ENCODE peak calls at places on chromosomes 2 and 18, in seven cellular contexts. X is lower lobe of right lung, Q is A549, N is mammary epithelial cell, A is AG10803, S is stomach, B is GM12865. H is an unnamed sample.

GRCh38 chr2:80852079-80852807 is 547.7 kb upstream of the LRRTM1 start:
- DNase-seq in X (no peak), N (no peak), S (no peak), Q (no peak), A (no peak), B (peak; percentile 8), H (no peak)

GRCh38 chr2:37653805-37654378 is 17.6 kb downstream of the CDC42EP3 start:
- DNase-seq in Q (no peak), B (peak; percentile 94), S (no peak), N (peak; percentile 86), X (peak; percentile 69), A (peak; percentile 43), H (peak; percentile 80)

GRCh38 chr2:18544171-18544570 is 16.3 kb downstream of the RDH14 start:
- DNase-seq in A (peak; percentile 12), N (no peak), B (no peak), S (no peak), Q (no peak), X (no peak), H (no peak)

GRCh38 chr2:151713291-151713903 is 20.9 kb downstream of the NEB start:
- DNase-seq in A (no peak), S (no peak), N (no peak), Q (no peak), X (no peak), B (peak; percentile 37), H (no peak)

GRCh38 chr2:222756951-222757645 is 85.6 kb downstream of the MOGAT1 start:
- DNase-seq in X (no peak), N (peak; percentile 87), Q (peak; percentile 51), B (no peak), A (peak; percentile 83), S (no peak), H (no peak)

GRCh38 chr18:62399781-62400308 is 74.7 kb downstream of the TNFRSF11A start:
- DNase-seq in X (no peak), S (no peak), A (no peak), N (peak; percentile 7), Q (peak; percentile 60), B (peak; percentile 49), H (no peak)

GRCh38 chr18:5895300-5895885 is at the start of gene TMEM200C:
- DNase-seq in N (no peak), X (peak; percentile 51), S (no peak), B (peak; percentile 21), Q (no peak), A (no peak), H (no peak)

GRCh38 chr18:23032030-23032582 is 99.0 kb downstream of the RBBP8 start:
- DNase-seq in Q (no peak), X (no peak), B (no peak), S (no peak), A (peak; percentile 93), N (peak; percentile 76), H (no peak)

GRCh38 chr2:181953773-181954537 is 31.7 kb upstream of the PPP1R1C start:
- DNase-seq in A (peak; percentile 45), X (peak; percentile 55), S (peak; percentile 73), Q (peak; percentile 75), N (peak; percentile 28), B (peak; percentile 75), H (peak; percentile 28)

GRCh38 chr2:98483257-98483861 is 38.7 kb downstream of the INPP4A start:
- DNase-seq in X (no peak), A (no peak), B (peak; percentile 92), Q (no peak), N (peak; percentile 92), S (no peak), H (no peak)

GRCh38 chr2:10428355-10428754 is 19.8 kb downstream of the ODC1 start:
- DNase-seq in Q (no peak), S (no peak), X (no peak), N (no peak), B (no peak), A (no peak), H (no peak)

GRCh38 chr2:222887124-222887523 is 26.3 kb downstream of the ACSL3 start:
- DNase-seq in A (peak; percentile 18), B (no peak), S (no peak), X (no peak), N (peak; percentile 62), Q (no peak), H (no peak)

GRCh38 chr18:60601249-60601648 is 228.7 kb upstream of the MC4R start:
- DNase-seq in X (no peak), Q (no peak), S (no peak), B (no peak), A (no peak), N (no peak), H (no peak)

GRCh38 chr2:98472961-98473746 is 28.5 kb downstream of the INPP4A start:
- DNase-seq in Q (no peak), N (no peak), B (no peak), S (no peak), X (no peak), A (no peak), H (no peak)

GRCh38 chr2:71555798-71556454 is 102.6 kb downstream of the DYSF start:
- DNase-seq in Q (no peak), X (peak; percentile 39), A (no peak), N (no peak), S (no peak), B (no peak), H (no peak)

GRCh38 chr2:26577442-26578433 is 63.4 kb downstream of the CIB4 start:
- DNase-seq in B (peak; percentile 56), S (peak; percentile 75), X (peak; percentile 77), A (peak; percentile 54), Q (peak; percentile 71), N (peak; percentile 46), H (peak; percentile 42)

GRCh38 chr2:161085041-161085598 is 75.1 kb upstream of the TANK start:
- DNase-seq in A (no peak), X (no peak), Q (no peak), S (no peak), N (no peak), B (no peak), H (no peak)

GRCh38 chr2:75772908-75773630 is 62.4 kb upstream of the GCFC2 start:
- DNase-seq in N (no peak), A (no peak), B (no peak), Q (no peak), S (no peak), X (no peak), H (no peak)

GRCh38 chr2:152344561-152345195 is 9.7 kb downstream of the FMNL2 start:
- DNase-seq in A (no peak), X (no peak), B (no peak), Q (no peak), N (no peak), S (no peak), H (no peak)

GRCh38 chr2:236862961-236863728 is 222.5 kb upstream of the COPS8 start:
- DNase-seq in A (peak; percentile 98), B (peak; percentile 31), N (peak; percentile 16), S (peak; percentile 14), Q (no peak), X (no peak), H (no peak)

GRCh38 chr2:43841949-43842865 is 3.4 kb downstream of the ABCG8 start:
- DNase-seq in A (no peak), X (no peak), S (no peak), Q (no peak), B (no peak), N (no peak), H (no peak)

GRCh38 chr2:239186516-239186915 is 214.3 kb downstream of the HDAC4 start:
- DNase-seq in X (no peak), A (no peak), S (peak; percentile 7), N (no peak), B (no peak), Q (no peak), H (peak; percentile 5)

GRCh38 chr2:184599875-184600227 is 1.5 kb downstream of the ZNF804A start:
- DNase-seq in S (no peak), A (no peak), B (no peak), N (no peak), Q (no peak), X (no peak), H (no peak)
- H3K4me3 ChIP-seq in S (no peak overlapping the region), A (no peak overlapping the region), B (no peak overlapping the region), N (no peak overlapping the region), Q (no peak overlapping the region), X (peak overlapping the region; percentile 63), H (no peak overlapping the region)

GRCh38 chr2:124025896-124026295 is 809 bp downstream of the CNTNAP5 start:
- DNase-seq in A (no peak), S (no peak), X (no peak), B (no peak), Q (no peak), N (no peak), H (no peak)

GRCh38 chr2:124027182-124027581 is 2.1 kb downstream of the CNTNAP5 start:
- DNase-seq in S (peak; percentile 27), Q (peak; percentile 46), N (peak; percentile 24), X (no peak), B (peak; percentile 59), A (peak; percentile 12), H (no peak)

GRCh38 chr2:124024491-124025348 is at the start of gene CNTNAP5:
- DNase-seq in B (no peak), Q (no peak), N (peak; percentile 15), A (no peak), S (peak; percentile 46), X (peak; percentile 65), H (no peak)

GRCh38 chr2:124025349-124025720 is 248 bp downstream of the CNTNAP5 start:
- DNase-seq in X (no peak), Q (no peak), N (no peak), S (no peak), A (no peak), B (no peak), H (no peak)
- H3K4me3 ChIP-seq in X (no peak overlapping the region), Q (no peak overlapping the region), N (no peak overlapping the region), S (peak overlapping the region; percentile 20), A (no peak overlapping the region), B (no peak overlapping the region), H (no peak overlapping the region)

DNA sequence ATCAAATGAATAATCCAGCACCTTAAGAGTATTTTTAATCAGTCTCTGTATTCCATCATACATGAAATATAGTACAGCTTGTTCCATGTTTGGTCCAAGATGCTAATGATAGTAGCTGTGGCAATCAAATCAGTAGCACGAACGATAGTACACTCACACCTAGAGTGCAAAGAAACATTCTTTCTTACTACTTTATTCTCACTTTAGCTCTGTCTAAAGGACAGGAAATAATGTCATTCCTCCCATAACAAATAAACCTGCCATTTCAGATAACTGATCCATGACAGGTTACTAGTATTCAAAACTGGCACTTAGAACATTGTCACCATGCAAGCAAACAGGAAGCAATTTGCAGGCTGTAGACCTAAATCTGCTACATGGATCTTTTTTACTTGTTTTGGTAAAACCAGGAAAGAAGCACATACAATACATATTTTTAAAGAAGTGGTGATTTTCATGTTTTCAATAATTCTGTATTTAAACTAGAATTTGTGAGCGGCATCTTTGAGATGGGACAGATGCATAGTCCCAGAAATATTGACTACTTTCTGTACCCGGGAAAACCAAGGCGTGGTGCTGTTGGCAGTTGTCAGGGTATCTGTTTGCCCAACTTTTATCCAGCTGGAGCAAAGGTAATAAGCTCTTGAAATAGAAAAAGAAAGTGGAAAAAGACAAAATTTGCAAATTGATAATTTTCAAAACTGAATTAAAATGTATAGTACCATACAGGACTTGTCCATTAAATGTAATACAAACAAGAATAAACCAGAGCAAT is 49.5 kb downstream of the IKZF2 start:
- DNase-seq in A (no peak), X (no peak), B (no peak), N (no peak), Q (no peak), S (no peak), H (no peak)
- H3K4me3 ChIP-seq in A (no peak overlapping the region), X (no peak overlapping the region), B (no peak overlapping the region), N (no peak overlapping the region), Q (no peak overlapping the region), S (no peak overlapping the region), H (peak overlapping the region; percentile 35)

GRCh38 chr2:106192752-106193490 is 1.2 kb downstream of the UXS1 start:
- DNase-seq in X (peak; percentile 82), A (peak; percentile 96), N (peak; percentile 93), Q (peak; percentile 45), B (peak; percentile 87), S (no peak), H (peak; percentile 36)
- H3K4me3 ChIP-seq in X (peak overlapping the region; percentile 95), A (peak overlapping the region; percentile 70), N (peak overlapping the region; percentile 67), Q (peak overlapping the region; percentile 91), B (peak overlapping the region; percentile 80), S (peak overlapping the region; percentile 97), H (peak overlapping the region; percentile 79)

GRCh38 chr18:78982186-78982585 is 2.6 kb downstream of the SALL3 start:
- DNase-seq in S (no peak), A (no peak), N (no peak), X (no peak), Q (no peak), B (no peak), H (no peak)
- H3K4me3 ChIP-seq in S (no peak overlapping the region), A (no peak overlapping the region), N (no peak overlapping the region), X (no peak overlapping the region), Q (no peak overlapping the region), B (no peak overlapping the region), H (no peak overlapping the region)

H was measured in gastrocnemius medialis.